ENCODE peak calls at places on chromosomes 6 and 20, in nine cellular contexts. I, D, H, P, Y, Z, K, V and B are unnamed samples.

GRCh38 chr6:1105833-1106400 is 206.0 kb upstream of the FOXQ1 start:
- DNase-seq in K (no peak), P (no peak), H (no peak), D (no peak), Z (peak; percentile 23), Y (peak; percentile 56), V (no peak), I (no peak), B (no peak)

GRCh38 chr6:38584731-38585130 is 55.0 kb downstream of the BTBD9 start:
- DNase-seq in I (no peak), P (no peak), K (no peak), V (no peak), H (no peak), Y (no peak), D (no peak), Z (no peak), B (no peak)

GRCh38 chr6:89655122-89655521 is 16.6 kb upstream of the LYRM2 start:
- DNase-seq in Y (no peak), H (no peak), P (no peak), V (no peak), Z (peak; percentile 40), K (no peak), I (no peak), D (no peak), B (no peak)

GRCh38 chr20:34824861-34825529 is 456 bp downstream of the NCOA6 start:
- DNase-seq in D (peak; percentile 2), Z (peak; percentile 28), K (peak; percentile 49), I (peak; percentile 54), Y (peak; percentile 89), P (peak; percentile 76), H (peak; percentile 93), V (peak; percentile 62), B (peak; percentile 65)

GRCh38 chr6:11711644-11711993 is 67.0 kb downstream of the ADTRP start:
- DNase-seq in D (no peak), H (no peak), P (no peak), I (no peak), Z (peak; percentile 80), V (no peak), Y (no peak), K (no peak), B (no peak)

GRCh38 chr20:33177866-33178265 is 9.9 kb downstream of the BPIFA2 start:
- DNase-seq in Y (no peak), V (no peak), H (no peak), D (no peak), K (no peak), Z (no peak), P (no peak), I (no peak), B (no peak)

GRCh38 chr6:115796061-115796460 is 264.6 kb downstream of the FRK start:
- DNase-seq in Z (no peak), V (no peak), P (no peak), I (no peak), D (no peak), H (no peak), Y (no peak), K (no peak), B (no peak)

GRCh38 chr20:1819311-1820136 is 75.7 kb upstream of the SIRPA start:
- DNase-seq in Z (no peak), P (peak; percentile 39), I (no peak), V (no peak), H (no peak), Y (peak; percentile 78), K (no peak), D (no peak), B (no peak)

DNA sequence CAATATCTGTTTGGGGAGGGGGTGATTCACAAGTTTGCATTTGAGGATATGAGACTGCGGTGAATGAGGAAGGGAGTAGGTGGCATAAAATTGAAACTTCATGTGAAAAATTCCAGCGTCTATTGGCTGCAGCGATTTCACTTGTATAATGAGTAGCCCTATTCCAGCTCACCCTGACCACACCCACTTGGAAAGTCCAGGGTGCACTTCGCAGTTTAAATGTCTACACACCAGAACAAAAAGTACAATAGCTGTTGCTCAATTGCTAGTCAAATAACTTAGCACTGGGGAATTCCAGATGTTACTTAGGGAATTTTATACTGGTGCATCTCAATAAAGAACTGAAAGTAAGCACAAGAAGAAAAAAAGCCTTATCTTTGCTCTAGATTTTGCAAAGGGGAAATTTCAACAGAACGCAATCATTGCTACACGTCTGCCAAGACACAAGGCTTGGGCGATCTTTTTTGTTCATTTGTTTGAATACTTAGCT is 6.3 kb downstream of the TNFAIP3 start:
- DNase-seq in Y (no peak), D (no peak), V (peak; percentile 79), Z (peak; percentile 92), I (no peak), K (peak; percentile 76), H (no peak), P (peak; percentile 92), B (no peak)
- TF ChIP-seq POLR2A in Y (no peak), D (no peak), V (no peak), Z (no peak), I (no peak), K (peak; percentile 22), H (no peak), P (no peak), B (peak; percentile 62)

GRCh38 chr20:63169731-63170130 is 46.2 kb downstream of the YTHDF1 start:
- DNase-seq in K (no peak), I (no peak), V (no peak), Y (no peak), P (no peak), H (no peak), Z (no peak), D (no peak), B (no peak)
- TF ChIP-seq POLR2A in K (no peak), I (no peak), V (no peak), Y (no peak), P (no peak), H (no peak), Z (no peak), D (no peak), B (no peak)

DNA sequence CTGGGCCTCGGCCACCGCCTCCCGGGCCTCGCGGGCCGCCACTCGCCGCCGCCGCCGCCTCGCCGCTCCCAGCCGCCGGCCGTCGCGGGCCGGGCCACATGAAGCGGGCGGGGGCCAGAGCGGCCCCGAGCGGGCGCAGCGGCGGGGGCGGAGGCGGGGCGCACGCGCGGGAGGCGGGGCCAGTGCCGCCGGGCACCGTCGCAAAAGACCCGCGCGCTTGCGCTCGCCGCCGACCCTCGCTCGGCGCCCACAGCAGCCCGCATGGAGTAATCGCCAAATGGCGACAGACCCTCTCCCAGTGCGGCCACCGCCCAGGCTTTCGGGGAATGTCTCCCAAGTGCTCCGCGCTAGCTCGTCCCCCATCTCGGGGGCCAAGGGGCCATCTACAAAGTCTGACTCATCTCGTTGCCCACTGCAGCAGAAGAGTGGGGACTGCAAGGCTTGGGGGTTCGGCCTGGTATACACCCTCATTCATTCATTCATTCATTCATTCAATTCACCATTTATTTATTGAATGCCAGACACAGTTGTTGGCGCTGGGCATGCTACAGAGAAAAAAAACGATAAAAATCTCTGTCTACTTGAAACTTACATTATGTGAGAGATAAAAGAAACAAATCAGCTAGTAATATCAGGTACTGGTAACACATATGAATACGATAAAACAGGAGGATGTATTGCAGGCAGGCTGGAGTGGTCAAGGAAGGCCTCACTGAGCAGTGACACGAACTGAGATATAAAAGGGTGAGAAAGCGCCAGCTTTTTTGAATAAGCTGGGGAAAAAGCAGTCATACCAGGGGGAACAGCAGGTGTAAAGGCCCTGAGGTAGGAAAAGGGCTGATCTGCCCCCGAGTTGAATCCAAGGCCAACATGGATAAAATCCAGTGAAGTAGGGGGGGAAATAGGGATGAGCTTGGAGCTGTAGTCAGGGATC is at the start of gene B4GALT5:
- DNase-seq in V (peak; percentile 64), Z (peak; percentile 72), D (peak; percentile 80), I (peak; percentile 66), Y (peak; percentile 89), H (peak; percentile 93), P (peak; percentile 79), K (peak; percentile 52), B (peak; percentile 70)
- TF ChIP-seq POLR2A in V (no peak), Z (no peak), D (peak; percentile 56), I (peak; percentile 52), Y (no peak), H (no peak), P (no peak), K (peak; percentile 49), B (no peak)

DNA sequence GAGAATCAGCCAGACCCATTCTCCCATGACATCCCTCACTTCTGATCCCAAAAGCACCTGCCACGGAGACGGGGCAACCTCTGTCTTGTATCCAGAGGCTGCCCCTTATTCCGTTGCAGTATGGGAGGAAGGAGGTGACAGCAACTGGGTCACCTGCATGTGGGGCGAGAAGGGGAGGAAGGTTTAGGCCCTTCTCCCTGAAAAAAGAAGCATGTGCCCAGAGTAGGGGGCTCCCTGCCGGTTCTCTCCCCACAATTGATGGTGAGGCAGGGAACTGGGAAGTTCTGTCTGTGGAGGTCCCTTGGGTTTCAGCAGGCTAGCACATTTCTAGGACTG is 49.3 kb upstream of the FANCE start:
- DNase-seq in Z (no peak), P (no peak), V (no peak), H (no peak), I (no peak), Y (no peak), K (no peak), D (no peak), B (no peak)
- TF ChIP-seq POLR2A in Z (no peak), P (no peak), V (no peak), H (no peak), I (no peak), Y (no peak), K (no peak), D (no peak), B (no peak)

GRCh38 chr6:43040542-43041257 is 13.0 kb downstream of the CUL7 start:
- DNase-seq in K (no peak), Z (no peak), V (no peak), P (no peak), H (no peak), I (no peak), D (no peak), Y (no peak), B (no peak)
- TF ChIP-seq POLR2A in K (no peak), Z (no peak), V (no peak), P (no peak), H (no peak), I (no peak), D (no peak), Y (no peak), B (no peak)

DNA sequence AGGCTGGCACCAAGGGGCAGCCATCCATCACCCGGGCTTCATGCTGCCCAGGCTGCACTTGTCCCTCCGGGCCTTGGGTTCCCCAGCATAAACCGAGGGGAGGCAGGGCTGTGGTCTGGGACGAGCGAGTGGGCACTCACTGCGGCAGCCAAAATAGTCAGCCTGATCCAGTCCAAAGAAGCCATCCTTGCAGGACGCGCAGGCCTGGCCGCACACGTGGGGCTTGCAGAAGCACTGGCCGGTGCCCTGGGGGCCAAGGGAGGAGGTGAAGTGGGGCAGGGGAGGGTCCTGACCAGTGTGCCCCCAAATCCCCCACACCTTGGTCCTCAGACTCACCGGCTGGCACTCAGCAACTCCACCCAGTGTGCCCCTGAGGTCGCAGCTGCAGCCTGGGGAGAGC is 32.1 kb downstream of the ADRM1 start:
- DNase-seq in H (no peak), Z (no peak), I (no peak), V (no peak), P (no peak), D (no peak), K (no peak), Y (no peak), B (no peak)
- TF ChIP-seq POLR2A in H (no peak), Z (no peak), I (no peak), V (no peak), P (no peak), D (no peak), K (no peak), Y (no peak), B (no peak)

GRCh38 chr6:42782689-42783176 is 881 bp downstream of the BICRAL start:
- DNase-seq in D (peak; percentile 56), Y (peak; percentile 94), I (peak; percentile 48), H (peak; percentile 92), P (peak; percentile 84), Z (peak; percentile 90), V (peak; percentile 78), K (peak; percentile 80), B (peak; percentile 36)
- TF ChIP-seq POLR2A in D (no peak), Y (peak; percentile 89), I (no peak), H (peak; percentile 78), P (peak; percentile 68), Z (peak; percentile 79), V (peak; percentile 74), K (peak; percentile 87), B (peak; percentile 53)